ENCODE peak calls at places on chromosomes 3 and 15, in nine cellular contexts. F is sigmoid colon, Q is transverse colon, R is HepG2, P is endothelial cell of umbilical vein, C is suprapubic skin, G is H1, K is HL-60, E is breast epithelium. N is an unnamed sample.

GRCh38 chr15:40493089-40493840 is 22.5 kb downstream of the CHST14 start:
- DNase-seq in C (no peak), R (no peak), P (no peak), K (peak), G (no peak), Q (no peak), E (no peak), F (no peak), N (peak)

GRCh38 chr3:171376125-171376947 is 83.9 kb downstream of the TNIK start:
- DNase-seq in Q (no peak), P (peak), E (no peak), K (peak), C (no peak), R (no peak), F (no peak), G (no peak), N (no peak)

GRCh38 chr3:113428581-113428980 is 12.7 kb downstream of the CFAP44 start:
- DNase-seq in E (no peak), C (no peak), Q (no peak), F (no peak), P (peak), G (no peak), K (no peak), R (no peak), N (no peak)

GRCh38 chr3:136753112-136753939 is 1.1 kb upstream of the STAG1 start:
- DNase-seq in K (peak), C (no peak), P (no peak), G (no peak), F (no peak), R (no peak), E (no peak), Q (no peak), N (no peak)

GRCh38 chr3:140995881-140996280 is 54.2 kb downstream of the SLC25A36 start:
- DNase-seq in C (no peak), Q (no peak), K (no peak), G (no peak), P (no peak), F (no peak), E (no peak), R (no peak), N (no peak)

GRCh38 chr3:23533596-23534386 is 272.0 kb upstream of the UBE2E1 start:
- DNase-seq in G (no peak), F (no peak), C (no peak), Q (no peak), K (no peak), R (no peak), P (no peak), E (no peak), N (peak)

GRCh38 chr3:82509951-82510603 is 748.6 kb upstream of the GBE1 start:
- DNase-seq in E (no peak), R (no peak), Q (no peak), F (no peak), C (no peak), G (no peak), K (no peak), P (no peak), N (peak)

GRCh38 chr15:43939070-43939469 is 112.3 kb downstream of the WDR76 start:
- DNase-seq in K (no peak), G (no peak), F (no peak), E (no peak), Q (peak), R (no peak), P (peak), C (no peak), N (no peak)

GRCh38 chr3:107740992-107741896 is 218.5 kb downstream of the BBX start:
- DNase-seq in Q (no peak), R (peak), P (peak), E (no peak), C (no peak), K (no peak), G (no peak), F (no peak), N (no peak)

GRCh38 chr3:194935061-194935460 is 249.4 kb downstream of the FAM43A start:
- DNase-seq in P (no peak), K (no peak), R (no peak), F (no peak), Q (no peak), C (no peak), E (no peak), G (no peak), N (peak)

GRCh38 chr15:57079446-57079845 is 161.0 kb downstream of the TCF12 start:
- DNase-seq in K (peak), P (peak), R (no peak), C (no peak), G (no peak), E (no peak), Q (no peak), F (no peak), N (no peak)

GRCh38 chr15:80893777-80894176 is 95.8 kb downstream of the MESD start:
- DNase-seq in E (no peak), P (no peak), R (no peak), C (no peak), Q (no peak), F (no peak), K (no peak), G (no peak), N (no peak)

GRCh38 chr15:95252404-95252803 is 1021.0 kb downstream of the MCTP2 start:
- DNase-seq in E (no peak), K (no peak), G (no peak), C (no peak), R (no peak), P (peak), Q (no peak), F (no peak), N (no peak)

GRCh38 chr3:37609711-37610110 is 252.0 kb upstream of the CTDSPL start:
- DNase-seq in P (no peak), R (no peak), G (no peak), F (no peak), Q (no peak), C (no peak), K (no peak), E (no peak), N (no peak)

GRCh38 chr3:185444329-185444728 is 54.5 kb downstream of the TMEM41A start:
- DNase-seq in R (no peak), F (no peak), G (no peak), P (no peak), C (no peak), Q (no peak), K (no peak), E (no peak), N (no peak)

GRCh38 chr3:46372492-46373359 is 2.0 kb downstream of the CCR5 start:
- DNase-seq in C (no peak), G (no peak), K (peak), E (no peak), R (no peak), F (no peak), P (no peak), Q (no peak), N (no peak)

GRCh38 chr3:135491478-135491877 is 474.1 kb upstream of the PPP2R3A start:
- DNase-seq in C (no peak), E (no peak), P (no peak), Q (no peak), R (no peak), F (no peak), G (no peak), K (no peak), N (no peak)

GRCh38 chr15:67130673-67131601 is 65.5 kb downstream of the SMAD3 start:
- DNase-seq in P (no peak), R (no peak), Q (no peak), F (peak), C (peak), E (no peak), K (no peak), G (no peak), N (no peak)

GRCh38 chr3:53254190-53254809 is 1.5 kb downstream of the TKT start:
- DNase-seq in K (peak), G (no peak), R (no peak), F (no peak), C (no peak), E (no peak), Q (no peak), P (peak), N (peak)

GRCh38 chr3:197222816-197223419 is 75.5 kb downstream of the DLG1 start:
- DNase-seq in R (no peak), P (no peak), K (no peak), E (no peak), F (no peak), C (no peak), Q (no peak), G (no peak), N (no peak)

GRCh38 chr3:136195258-136196063 is 674 bp downstream of the MSL2 start:
- DNase-seq in G (no peak), C (peak), P (peak), R (peak), E (peak), K (peak), Q (peak), F (peak), N (no peak)

GRCh38 chr3:122560680-122561079 is 3.4 kb downstream of the PARP9 start:
- DNase-seq in Q (peak), F (no peak), E (no peak), R (peak), C (no peak), P (peak), K (peak), G (no peak), N (no peak)

GRCh38 chr3:23629181-23629893 is 176.4 kb upstream of the UBE2E1 start:
- DNase-seq in Q (no peak), G (no peak), F (no peak), K (no peak), C (no peak), E (no peak), P (peak), R (no peak), N (no peak)

GRCh38 chr3:135239485-135239884 is 444.4 kb downstream of the EPHB1 start:
- DNase-seq in Q (no peak), P (no peak), G (no peak), C (no peak), E (no peak), R (no peak), F (no peak), K (no peak), N (no peak)

GRCh38 chr15:70054366-70054765 is 43.4 kb downstream of the TLE3 start:
- DNase-seq in C (peak), R (no peak), E (no peak), G (no peak), Q (no peak), K (no peak), P (no peak), F (peak), N (peak)

GRCh38 chr3:102454101-102454625 is 19.3 kb downstream of the ZPLD1 start:
- DNase-seq in K (no peak), E (no peak), C (no peak), R (no peak), P (no peak), G (no peak), Q (no peak), F (no peak), N (no peak)

GRCh38 chr3:36944641-36945270 is at the start of gene TRANK1:
- DNase-seq in C (peak), G (no peak), P (peak), R (no peak), F (peak), Q (peak), K (peak), E (peak), N (peak)

GRCh38 chr15:69561071-69561784 is 108.6 kb downstream of the RPLP1 start:
- DNase-seq in F (no peak), C (no peak), K (no peak), P (no peak), E (no peak), Q (peak), G (no peak), R (peak), N (no peak)

GRCh38 chr3:181316481-181316880 is 326.9 kb upstream of the DNAJC19 start:
- DNase-seq in Q (no peak), G (no peak), R (no peak), P (peak), C (no peak), K (no peak), E (no peak), F (no peak), N (no peak)

GRCh38 chr3:18423401-18424212 is 1.5 kb downstream of the SATB1 start:
- DNase-seq in E (no peak), R (no peak), F (peak), K (peak), P (peak), C (no peak), G (no peak), Q (peak), N (peak)

GRCh38 chr3:73259841-73260240 is 198.4 kb downstream of the EBLN2 start:
- DNase-seq in P (no peak), R (no peak), Q (no peak), F (no peak), C (no peak), E (no peak), K (no peak), G (no peak), N (no peak)

GRCh38 chr3:136122006-136122405 is 74.1 kb downstream of the MSL2 start:
- DNase-seq in C (no peak), P (no peak), K (no peak), Q (no peak), F (no peak), R (no peak), E (no peak), G (no peak), N (no peak)

GRCh38 chr3:66428733-66429132 is 72.1 kb downstream of the LRIG1 start:
- DNase-seq in R (no peak), F (peak), G (no peak), P (peak), C (peak), Q (peak), E (peak), K (no peak), N (no peak)

GRCh38 chr3:195701042-195701910 is 19.5 kb upstream of the MUC20 start:
- DNase-seq in C (peak), F (no peak), E (no peak), G (no peak), P (no peak), Q (no peak), R (no peak), K (no peak), N (no peak)

GRCh38 chr3:112734718-112735350 is 93.9 kb upstream of the CCDC80 start:
- DNase-seq in G (peak), F (peak), E (no peak), K (peak), R (peak), P (peak), C (no peak), Q (peak), N (no peak)

DNA sequence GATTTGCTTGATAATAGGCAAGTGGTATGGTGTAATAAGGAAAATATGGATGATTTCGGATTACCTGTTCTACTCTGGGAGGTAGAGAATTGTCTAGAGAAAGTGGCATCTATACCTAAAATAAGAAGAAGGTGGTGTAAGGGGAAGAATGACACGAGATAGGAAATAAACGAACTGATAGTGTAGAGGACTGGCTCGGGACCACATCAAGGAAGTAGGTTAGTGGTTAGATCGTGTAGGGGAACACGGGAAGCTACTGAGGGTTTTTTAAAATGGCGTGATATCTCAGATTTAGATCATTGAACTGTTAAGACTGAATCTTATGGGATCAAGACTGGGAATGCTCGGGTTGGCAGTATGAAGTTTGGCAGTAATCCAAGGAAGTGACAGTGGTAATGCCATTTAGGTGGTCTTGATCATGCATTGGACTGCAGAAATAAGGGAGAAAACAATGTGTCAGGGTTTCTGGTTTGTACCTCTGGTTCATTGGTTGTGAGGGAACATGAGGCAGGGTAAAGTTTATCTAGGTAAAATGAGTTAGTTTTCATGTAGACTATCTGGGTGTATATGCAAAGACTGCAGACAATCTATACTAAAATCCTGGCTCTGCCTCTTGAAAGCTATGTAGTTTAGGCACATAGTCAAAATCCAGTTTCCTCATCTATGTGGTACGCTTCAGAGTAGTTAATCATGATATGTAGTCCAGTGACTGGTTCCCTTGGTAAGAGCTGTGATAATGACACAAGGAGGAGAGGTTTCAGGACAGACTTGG is 7.4 kb downstream of the RPL14 start:
- DNase-seq in C (no peak), G (no peak), F (no peak), R (no peak), E (no peak), Q (no peak), K (no peak), P (no peak), N (no peak)
- TF ChIP-seq POLR2AphosphoS5 in C (no peak), G (peak), F (no peak), R (peak), E (no peak), Q (no peak), K (peak), P (no peak), N (no peak)

GRCh38 chr15:75666823-75667501 is 19.2 kb downstream of the SNX33 start:
- DNase-seq in E (peak), Q (peak), P (peak), G (no peak), F (no peak), K (no peak), R (peak), C (peak), N (no peak)
- TF ChIP-seq POLR2AphosphoS5 in E (peak), Q (peak), P (peak), G (no peak), F (peak), K (no peak), R (no peak), C (peak), N (peak)

GRCh38 chr3:79690072-79690471 is 77.7 kb downstream of the ROBO1 start:
- DNase-seq in R (no peak), E (no peak), Q (no peak), F (no peak), C (no peak), G (no peak), P (no peak), K (no peak), N (no peak)

GRCh38 chr3:79684041-79684440 is 83.8 kb downstream of the ROBO1 start:
- DNase-seq in C (no peak), R (no peak), F (no peak), K (no peak), G (no peak), Q (no peak), P (no peak), E (no peak), N (no peak)

GRCh38 chr3:79685108-79685507 is 82.7 kb downstream of the ROBO1 start:
- DNase-seq in K (no peak), P (no peak), Q (no peak), R (peak), F (no peak), G (no peak), C (no peak), E (no peak), N (no peak)
- TF ChIP-seq POLR2AphosphoS5 in K (no peak), P (no peak), Q (no peak), R (no peak), F (no peak), G (no peak), C (no peak), E (no peak), N (no peak)

GRCh38 chr15:33068531-33068990 is 126.0 kb downstream of the FMN1 start:
- DNase-seq in C (no peak), Q (peak), K (no peak), R (peak), F (no peak), P (no peak), E (peak), G (no peak), N (no peak)
- TF ChIP-seq POLR2AphosphoS5 in C (peak), Q (no peak), K (no peak), R (no peak), F (no peak), P (no peak), E (peak), G (no peak), N (peak)

GRCh38 chr3:15798533-15799245 is 910 bp upstream of the ANKRD28 start:
- DNase-seq in P (peak), K (no peak), R (no peak), C (no peak), F (no peak), Q (no peak), E (no peak), G (no peak), N (no peak)

GRCh38 chr3:15795563-15796308 is 2.0 kb downstream of the ANKRD28 start:
- DNase-seq in F (no peak), C (no peak), G (no peak), K (peak), Q (no peak), E (no peak), P (peak), R (no peak), N (no peak)

GRCh38 chr3:15796771-15797599 is 794 bp downstream of the ANKRD28 start:
- DNase-seq in K (no peak), R (peak), F (no peak), G (no peak), P (peak), C (no peak), E (no peak), Q (no peak), N (no peak)

GRCh38 chr3:15796331-15796730 is 1.4 kb downstream of the ANKRD28 start:
- DNase-seq in G (no peak), K (no peak), P (peak), R (no peak), C (no peak), Q (no peak), F (no peak), E (no peak), N (no peak)

DNA sequence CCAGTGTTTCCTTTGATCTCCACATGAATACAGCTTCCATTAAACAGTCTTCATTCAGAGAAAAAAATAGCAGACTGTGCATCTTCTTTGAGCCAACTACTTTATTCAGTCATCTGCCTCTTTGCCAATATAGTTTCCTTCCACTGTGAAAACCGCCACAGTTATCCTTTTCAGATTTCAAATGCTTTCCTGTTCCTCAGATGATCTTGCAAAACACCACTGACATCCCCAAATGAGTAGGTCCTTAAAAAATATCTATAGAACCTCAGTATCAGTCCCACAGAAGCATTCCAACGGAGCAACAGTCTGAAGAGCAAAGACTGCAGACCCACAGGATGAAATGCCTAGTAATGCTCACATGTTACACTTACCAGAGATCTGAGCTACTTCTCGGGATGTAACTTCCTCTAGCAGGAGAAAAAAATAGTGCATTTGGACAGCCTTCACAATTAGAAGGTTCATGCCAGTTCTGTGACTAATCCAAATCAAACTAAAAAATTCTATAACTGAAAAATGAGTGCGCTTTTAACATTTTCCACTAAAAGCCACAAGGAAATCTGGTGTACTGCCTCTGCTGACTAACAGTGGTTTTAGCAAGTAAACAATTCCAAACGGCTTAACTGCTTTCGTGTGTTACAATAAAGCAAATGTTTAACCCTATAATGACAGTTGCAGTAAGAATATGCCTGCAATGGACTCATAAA is at the start of gene ANKRD28:
- DNase-seq in F (no peak), K (peak), P (peak), E (no peak), R (peak), C (no peak), Q (no peak), G (no peak), N (peak)
- TF ChIP-seq POLR2AphosphoS5 in F (peak), K (peak), P (peak), E (no peak), R (no peak), C (peak), Q (peak), G (no peak), N (peak)

GRCh38 chr3:153956621-153957020 is 164.6 kb upstream of the ARHGEF26 start:
- DNase-seq in E (no peak), R (no peak), Q (no peak), K (no peak), C (no peak), P (no peak), G (no peak), F (no peak), N (no peak)
- TF ChIP-seq POLR2AphosphoS5 in E (no peak), R (no peak), Q (no peak), K (no peak), C (no peak), P (no peak), G (no peak), F (no peak), N (no peak)

DNA sequence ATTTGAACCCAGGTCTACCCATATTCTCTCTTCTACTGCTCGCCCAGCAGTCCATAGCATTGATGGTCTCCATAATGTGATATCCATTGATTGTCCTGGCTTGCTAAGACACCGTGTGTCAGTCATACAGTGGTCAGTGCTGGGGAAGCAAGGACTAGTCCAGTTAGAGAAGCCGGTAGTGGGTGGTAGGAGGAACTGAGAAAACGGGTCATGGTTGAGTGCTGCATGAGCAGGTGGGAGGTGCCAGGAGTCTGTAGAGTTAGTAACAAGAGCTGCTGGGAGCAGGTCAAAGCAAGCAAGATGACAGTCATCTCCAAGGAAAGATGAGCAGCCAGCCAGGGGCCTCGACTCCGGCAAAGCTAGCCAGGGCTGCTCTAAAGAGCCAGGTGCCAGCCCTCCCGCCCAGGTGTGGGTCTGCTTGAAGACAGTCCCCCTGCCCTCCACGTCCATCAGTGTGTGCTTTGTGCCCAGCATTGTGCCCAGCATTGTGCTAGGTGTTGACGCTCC is 29.5 kb upstream of the USP3 start:
- DNase-seq in P (no peak), K (no peak), E (no peak), F (no peak), C (no peak), Q (peak), G (no peak), R (peak), N (peak)
- TF ChIP-seq POLR2AphosphoS5 in P (no peak), K (no peak), E (no peak), F (no peak), C (no peak), Q (no peak), G (no peak), R (no peak), N (no peak)

N was measured in upper lobe of left lung.